ENCODE peak calls at places on chromosome 15, in five cellular contexts. A is heart left ventricle, I is omental fat pad, C is NCI-H748 treated with DMSO at 0.1 percent for 48 hours, N is colonic mucosa. L is an unnamed sample.

GRCh38 chr15:51936119-51936478 is 35.5 kb downstream of the LEO1 start:
- DNase-seq in A (no peak), I (no peak), C (no peak), N (no peak), L (no peak)

GRCh38 chr15:70480196-70480856 is 283.0 kb downstream of the UACA start:
- DNase-seq in A (no peak), I (no peak), C (no peak), N (no peak), L (peak; percentile 65)

GRCh38 chr15:36850864-36851263 is 249.5 kb downstream of the MEIS2 start:
- DNase-seq in A (no peak), I (no peak), C (no peak), N (no peak), L (no peak)

GRCh38 chr15:38671675-38672141 is 107.1 kb upstream of the RASGRP1 start:
- DNase-seq in A (no peak), I (no peak), C (no peak), N (no peak), L (peak; percentile 76)

GRCh38 chr15:73909616-73910015 is 16.6 kb upstream of the LOXL1 start:
- DNase-seq in A (no peak), I (no peak), C (no peak), N (no peak), L (no peak)

GRCh38 chr15:64864080-64864479 is 22.4 kb downstream of the PLEKHO2 start:
- DNase-seq in A (no peak), I (no peak), C (no peak), N (no peak), L (no peak)

GRCh38 chr15:25237291-25237978 is 201.4 kb downstream of the UBE3A start:
- DNase-seq in A (no peak), I (no peak), C (no peak), N (no peak), L (no peak)

GRCh38 chr15:26352406-26352805 is 420.5 kb downstream of the GABRB3 start:
- DNase-seq in A (no peak), I (no peak), C (no peak), N (no peak), L (no peak)

GRCh38 chr15:88954431-88955277 is 41.5 kb upstream of the MFGE8 start:
- DNase-seq in A (peak; percentile 45), I (no peak), C (no peak), N (no peak), L (no peak)

GRCh38 chr15:96268421-96269204 is 61.9 kb upstream of the NR2F2 start:
- DNase-seq in A (no peak), I (no peak), C (no peak), N (no peak), L (no peak)

GRCh38 chr15:83210619-83211018 is 3.0 kb upstream of the HDGFL3 start:
- DNase-seq in A (no peak), I (no peak), C (no peak), N (no peak), L (no peak)

GRCh38 chr15:43414196-43414595 is 43.3 kb downstream of the TUBGCP4 start:
- DNase-seq in A (no peak), I (no peak), C (no peak), N (no peak), L (no peak)

GRCh38 chr15:76840830-76841460 is 64.2 kb downstream of the SCAPER start:
- DNase-seq in A (no peak), I (no peak), C (peak; percentile 6), N (no peak), L (no peak)

GRCh38 chr15:85563328-85563727 is 182.9 kb downstream of the AKAP13 start:
- DNase-seq in A (no peak), I (no peak), C (no peak), N (no peak), L (no peak)

GRCh38 chr15:90040618-90041017 is 39.5 kb downstream of the ZNF710 start:
- DNase-seq in A (no peak), I (no peak), C (no peak), N (no peak), L (no peak)

L was measured in central memory CD4-positive, alpha-beta T cell.